ENCODE peak calls at places on chromosome 2, in four cellular contexts. H, C, F and E are unnamed samples.

GRCh38 chr2:71857632-71858031 is 290.0 kb downstream of the CYP26B1 start:
- DNase-seq in H (no peak), F (no peak), C (no peak), E (no peak)

GRCh38 chr2:100242891-100243670 is 79.2 kb downstream of the LONRF2 start:
- DNase-seq in C (no peak), H (peak), F (peak), E (peak)

GRCh38 chr2:55948176-55948921 is 24.8 kb upstream of the EFEMP1 start:
- DNase-seq in F (peak), H (no peak), C (no peak), E (no peak)

GRCh38 chr2:224849264-224849663 is 133.1 kb upstream of the CCDC195 start:
- DNase-seq in H (no peak), F (no peak), C (no peak), E (no peak)

GRCh38 chr2:162490795-162491470 is 147.0 kb downstream of the GCA start:
- DNase-seq in H (no peak), C (no peak), F (peak), E (no peak)

GRCh38 chr2:196073521-196073920 is 4.9 kb upstream of the DNAH7 start:
- DNase-seq in C (no peak), F (no peak), H (no peak), E (no peak)

GRCh38 chr2:73069041-73069854 is 2.3 kb downstream of the SFXN5 start:
- DNase-seq in F (peak), H (peak), C (no peak), E (no peak)

GRCh38 chr2:61090386-61090921 is 24.8 kb downstream of the SANBR start:
- DNase-seq in F (peak), C (no peak), H (peak), E (no peak)

GRCh38 chr2:147603434-147604225 is 241.2 kb upstream of the ACVR2A start:
- DNase-seq in F (peak), H (no peak), C (no peak), E (no peak)

GRCh38 chr2:48530033-48530804 is at the start of gene STON1:
- DNase-seq in H (peak), F (no peak), C (no peak), E (peak)

GRCh38 chr2:225431387-225431786 is 31.9 kb downstream of the NYAP2 start:
- DNase-seq in H (no peak), F (no peak), C (no peak), E (no peak)

GRCh38 chr2:33812707-33813106 is 213.6 kb upstream of the FAM98A start:
- DNase-seq in F (no peak), H (no peak), C (no peak), E (no peak)

GRCh38 chr2:152336103-152336853 is 1.3 kb downstream of the FMNL2 start:
- DNase-seq in H (peak), C (no peak), F (peak), E (peak)

GRCh38 chr2:203656522-203657287 is 49.7 kb upstream of the CD28 start:
- DNase-seq in C (no peak), F (peak), H (peak), E (peak)

GRCh38 chr2:85355521-85355920 is 952 bp downstream of the ELMOD3 start:
- DNase-seq in F (no peak), H (no peak), C (no peak), E (no peak)
- H3K4me3 ChIP-seq in F (no peak), H (peak), C (peak), E (peak)

DNA sequence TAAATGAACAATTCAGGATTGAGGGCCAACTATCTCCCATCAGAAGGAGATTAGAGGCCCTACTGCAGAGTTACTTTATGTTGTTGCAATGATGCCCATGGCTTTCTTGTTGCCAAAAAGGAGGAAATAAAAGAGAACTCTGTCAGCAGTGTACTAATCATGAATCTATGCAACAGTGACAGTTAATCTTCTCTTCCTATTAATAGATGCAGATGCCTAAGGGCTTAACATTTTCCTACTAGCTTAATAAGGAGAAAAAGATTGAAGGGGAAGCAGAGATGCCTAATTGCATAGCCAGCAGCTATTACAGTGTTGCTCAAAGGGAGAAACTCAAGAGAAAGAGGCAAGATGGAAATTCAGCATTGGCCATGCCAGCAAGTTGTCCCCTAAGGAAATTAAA is 107.2 kb upstream of the KCNJ3 start:
- DNase-seq in H (no peak), F (no peak), C (no peak), E (no peak)
- H2BK12ac ChIP-seq in H (no peak), F (no peak), C (no peak), E (no peak)

DNA sequence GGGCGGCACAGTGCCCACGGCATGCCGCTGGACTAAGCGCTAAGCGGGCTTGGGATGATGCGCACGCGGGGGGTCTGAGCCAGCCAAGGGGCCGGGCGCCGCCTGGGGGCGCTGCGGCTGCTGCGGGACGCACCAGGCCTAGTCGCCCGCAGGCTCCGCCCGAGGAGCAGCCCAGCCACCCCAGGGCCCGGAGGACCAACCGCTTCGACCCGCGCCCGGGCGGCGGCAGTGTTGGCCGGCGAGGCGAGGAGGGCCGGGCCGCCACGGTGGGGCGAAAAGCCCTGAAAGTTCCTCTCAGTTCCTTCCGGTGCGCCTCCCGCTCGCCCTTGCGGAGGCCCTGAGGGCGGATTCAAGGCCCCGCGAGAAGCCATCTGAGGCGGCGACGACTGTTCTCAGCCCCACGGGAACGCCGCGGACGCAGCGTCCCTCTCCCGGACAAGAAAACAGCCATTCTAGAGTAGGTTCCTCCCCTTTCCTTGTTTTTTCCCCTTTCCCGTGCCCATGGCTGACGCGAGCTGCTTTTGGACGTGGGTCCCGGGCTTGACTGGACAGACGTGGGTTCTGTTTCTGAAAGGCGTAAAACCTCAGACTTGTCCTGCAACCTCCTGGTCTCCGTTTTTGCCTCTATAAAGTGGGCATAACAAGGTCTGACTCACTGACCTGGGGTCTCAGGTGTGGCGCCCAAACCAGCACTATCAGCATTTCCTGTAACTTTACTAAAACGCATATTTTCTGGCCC is at the start of gene ANKAR:
- DNase-seq in F (peak), H (peak), C (peak), E (peak)
- H3K4me3 ChIP-seq in F (peak), H (peak), C (peak), E (peak)

GRCh38 chr2:6562762-6563161 is 302.9 kb downstream of the CMPK2 start:
- DNase-seq in F (no peak), H (no peak), C (no peak), E (no peak)
- H2BK12ac ChIP-seq in F (no peak), H (no peak), C (no peak), E (no peak)

DNA sequence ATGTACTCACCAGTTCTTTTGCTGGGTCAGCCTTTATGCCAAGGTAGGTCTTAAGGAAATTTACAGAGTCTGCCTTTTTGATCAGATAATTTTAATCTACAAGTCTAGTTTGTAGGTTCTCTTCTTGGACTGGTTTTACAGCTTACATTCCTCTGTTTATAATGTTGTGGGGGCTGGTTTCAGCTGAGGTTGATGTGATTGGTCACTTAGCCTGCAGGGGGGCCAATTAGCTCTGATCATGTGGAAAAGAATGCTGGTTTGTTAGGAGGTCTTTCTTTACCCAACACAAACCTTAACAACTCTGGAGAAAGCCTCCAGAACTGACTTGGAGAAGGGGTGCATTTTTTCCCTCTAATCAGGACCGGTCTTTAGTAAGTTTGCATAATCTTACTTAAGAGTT is at the start of gene KCNJ13:
- DNase-seq in F (peak), C (no peak), H (peak), E (peak)
- H3K4me3 ChIP-seq in F (no peak), C (no peak), H (no peak), E (no peak)